ENCODE peak calls at places on chromosomes 2 and 18, in nine cellular contexts. B, K, M, V, J, S, U, P and D are unnamed samples.

GRCh38 chr2:99354060-99354459 is 16.9 kb downstream of the EIF5B start:
- DNase-seq in P (no peak), B (no peak), U (no peak), J (no peak), M (no peak), S (no peak), V (no peak), K (no peak), D (no peak)

GRCh38 chr2:168338292-168338691 is 90.9 kb upstream of the STK39 start:
- DNase-seq in B (no peak), K (no peak), V (no peak), S (no peak), M (no peak), J (peak), P (no peak), U (no peak), D (no peak)

GRCh38 chr2:233012301-233012971 is 620 bp downstream of the NGEF start:
- DNase-seq in S (peak), P (no peak), K (no peak), J (no peak), B (no peak), V (no peak), U (no peak), M (no peak), D (no peak)

GRCh38 chr2:17857016-17857415 is 21.5 kb upstream of the KCNS3 start:
- DNase-seq in U (no peak), J (no peak), S (no peak), B (no peak), K (no peak), M (no peak), V (no peak), P (no peak), D (no peak)

GRCh38 chr2:101740555-101740964 is 43.1 kb downstream of the MAP4K4 start:
- DNase-seq in J (no peak), S (no peak), K (no peak), P (no peak), U (no peak), V (no peak), B (no peak), M (no peak), D (no peak)

GRCh38 chr2:54680397-54681032 is 42.9 kb upstream of the EML6 start:
- DNase-seq in P (no peak), B (no peak), V (no peak), M (no peak), J (no peak), K (no peak), U (no peak), S (no peak), D (no peak)

GRCh38 chr2:127891806-127892205 is 6.0 kb upstream of the AMMECR1L start:
- DNase-seq in V (no peak), P (no peak), J (no peak), K (no peak), S (no peak), M (no peak), U (no peak), B (no peak), D (no peak)

GRCh38 chr18:70373062-70373519 is 84.2 kb downstream of the SOCS6 start:
- DNase-seq in U (no peak), S (no peak), M (no peak), V (no peak), J (no peak), P (no peak), K (no peak), B (no peak), D (no peak)

GRCh38 chr2:234474654-234475053 is 22.2 kb downstream of the ARL4C start:
- DNase-seq in S (no peak), P (no peak), M (no peak), V (peak), B (no peak), K (no peak), J (no peak), U (no peak), D (no peak)

GRCh38 chr2:72745679-72746368 is 80.0 kb downstream of the EXOC6B start:
- DNase-seq in J (peak), B (peak), K (no peak), P (peak), M (peak), V (no peak), S (no peak), U (peak), D (no peak)

GRCh38 chr2:235495373-235496238 is 1.8 kb downstream of the AGAP1 start:
- DNase-seq in M (no peak), K (no peak), S (no peak), B (no peak), U (no peak), J (no peak), P (no peak), V (no peak), D (no peak)
- TF ChIP-seq CTCF in M (no peak), K (no peak), S (peak), B (no peak), U (no peak), J (no peak), P (peak), V (no peak), D (peak)

DNA sequence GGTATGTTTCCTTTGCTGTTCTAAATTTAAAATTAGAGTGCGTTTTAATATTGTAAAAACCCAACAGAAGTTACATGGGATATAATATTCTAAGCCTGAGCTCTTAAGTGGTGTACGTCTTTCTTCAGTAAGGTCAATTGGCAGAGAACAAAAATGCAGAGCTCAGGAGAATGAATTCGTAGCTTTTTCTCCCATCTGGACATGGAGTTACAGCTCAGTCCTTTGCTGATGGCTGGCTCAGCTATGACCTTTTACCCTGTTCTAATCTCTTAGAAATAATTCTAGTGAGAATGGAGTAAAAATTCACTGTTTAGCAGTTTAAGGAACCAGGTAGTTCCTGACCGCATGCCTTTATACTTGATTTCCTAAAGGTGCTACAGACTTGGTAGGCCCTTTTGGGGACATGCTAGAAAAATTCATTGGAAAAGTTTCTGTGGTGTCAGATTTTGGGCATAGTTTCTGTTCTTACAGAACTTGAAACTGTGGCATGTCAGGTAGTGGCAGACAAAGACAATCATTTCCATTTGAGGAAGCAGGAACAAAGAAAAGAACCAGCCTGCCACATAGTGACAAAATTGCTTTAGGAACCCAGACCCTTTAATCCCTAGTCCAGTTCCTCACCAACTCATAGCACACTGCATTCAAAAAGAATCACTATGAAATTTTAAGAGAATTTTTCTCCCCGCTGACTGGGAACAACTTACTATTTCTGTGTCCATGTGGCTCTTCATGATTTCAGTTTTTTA is 566.8 kb upstream of the ZNF804A start:
- DNase-seq in S (no peak), J (no peak), M (no peak), K (no peak), P (no peak), B (no peak), U (no peak), V (no peak), D (no peak)
- TF ChIP-seq CTCF in S (no peak), J (no peak), M (no peak), K (no peak), P (no peak), B (no peak), U (no peak), V (no peak), D (no peak)

GRCh38 chr2:45607701-45608100 is 3.4 kb downstream of the SRBD1 start:
- DNase-seq in J (peak), P (no peak), V (no peak), S (no peak), M (peak), B (peak), U (no peak), K (no peak), D (no peak)
- TF ChIP-seq CTCF in J (peak), P (peak), V (no peak), S (peak), M (peak), B (peak), U (peak), K (peak), D (peak)

GRCh38 chr18:34729264-34729663 is 19.2 kb downstream of the DTNA start:
- DNase-seq in V (no peak), B (peak), U (no peak), P (no peak), M (peak), J (peak), S (no peak), K (no peak), D (no peak)
- TF ChIP-seq CTCF in V (peak), B (peak), U (no peak), P (peak), M (peak), J (peak), S (peak), K (peak), D (peak)

GRCh38 chr2:227578642-227579041 is 20.1 kb upstream of the SCYGR2 start:
- DNase-seq in S (no peak), P (no peak), J (no peak), B (no peak), V (no peak), K (no peak), U (no peak), M (no peak), D (no peak)
- TF ChIP-seq CTCF in S (no peak), P (no peak), J (no peak), B (no peak), V (no peak), K (no peak), U (no peak), M (no peak), D (no peak)

GRCh38 chr2:229974271-229974670 is 52.0 kb downstream of the FBXO36 start:
- DNase-seq in S (no peak), U (peak), M (no peak), P (no peak), J (no peak), K (no peak), V (no peak), B (no peak), D (no peak)
- TF ChIP-seq CTCF in S (peak), U (no peak), M (no peak), P (no peak), J (no peak), K (no peak), V (no peak), B (peak), D (peak)

GRCh38 chr2:19769513-19769912 is 132.3 kb downstream of the TTC32 start:
- DNase-seq in K (no peak), M (no peak), P (no peak), S (no peak), V (no peak), J (no peak), U (no peak), B (no peak), D (no peak)
- TF ChIP-seq CTCF in K (peak), M (peak), P (peak), S (peak), V (no peak), J (no peak), U (no peak), B (peak), D (no peak)

GRCh38 chr2:7127687-7128086 is 210.5 kb downstream of the RNF144A start:
- DNase-seq in M (no peak), K (no peak), B (no peak), P (no peak), S (no peak), U (no peak), J (no peak), V (no peak), D (no peak)

DNA sequence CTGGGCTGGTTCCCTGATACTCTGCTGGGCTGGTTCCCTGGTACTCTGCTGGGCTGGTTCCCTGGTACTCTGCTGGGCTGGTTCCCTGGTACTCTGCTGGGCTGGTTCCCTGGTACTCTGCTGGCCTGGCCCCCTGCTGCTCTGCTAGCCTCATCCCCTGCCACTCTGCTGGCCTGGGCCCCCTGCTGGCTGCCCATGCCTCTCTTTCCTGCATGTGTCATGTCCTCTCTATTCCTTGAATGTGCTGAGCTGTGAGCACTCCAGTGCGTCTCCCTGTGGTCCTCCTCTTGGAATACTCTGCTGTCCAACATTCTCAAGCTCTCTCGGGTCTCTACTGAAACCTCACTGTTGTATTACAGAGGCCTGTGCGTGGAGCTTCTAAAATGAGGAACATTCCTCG is 216.3 kb downstream of the RNF144A start:
- DNase-seq in U (no peak), S (no peak), B (peak), M (peak), K (peak), P (peak), V (no peak), J (peak), D (no peak)
- TF ChIP-seq CTCF in U (no peak), S (no peak), B (peak), M (no peak), K (no peak), P (peak), V (no peak), J (no peak), D (no peak)

GRCh38 chr2:71068218-71069035 is at the start of gene NAGK:
- DNase-seq in V (peak), S (peak), M (peak), J (peak), K (peak), P (peak), B (peak), U (peak), D (peak)
- TF ChIP-seq CTCF in V (no peak), S (no peak), M (no peak), J (no peak), K (no peak), P (no peak), B (no peak), U (peak), D (no peak)

GRCh38 chr2:10678225-10678624 is 11.6 kb downstream of the NOL10 start:
- DNase-seq in K (no peak), P (no peak), S (no peak), B (no peak), U (no peak), V (no peak), J (no peak), M (no peak), D (no peak)
- TF ChIP-seq CTCF in K (peak), P (peak), S (peak), B (peak), U (no peak), V (no peak), J (peak), M (peak), D (no peak)